ENCODE peak calls at places on chromosomes 1 and 21, in six cellular contexts. Z is GM23338, D is K562, L is GM12878, E is HepG2, K is H1. H is an unnamed sample.
A peak's percentile ranks its signal among the peaks of the same experiment; 100 is the strongest.

GRCh38 chr1:182507685-182508084 is 57.7 kb downstream of the RGSL1 start:
- DNase-seq in Z (no peak), D (no peak), L (no peak), E (no peak), K (no peak), H (no peak)

GRCh38 chr1:30407862-30408580 is 315.4 kb downstream of the MATN1 start:
- DNase-seq in Z (no peak), D (no peak), L (no peak), E (no peak), K (no peak), H (no peak)

GRCh38 chr1:227940791-227941241 is 6.9 kb downstream of the WNT9A start:
- DNase-seq in Z (no peak), D (no peak), L (no peak), E (no peak), K (no peak), H (no peak)

GRCh38 chr1:6634278-6635052 is 9.8 kb downstream of the THAP3 start:
- DNase-seq in Z (peak; percentile 75), D (peak; percentile 56), L (no peak), E (peak; percentile 40), K (no peak), H (peak; percentile 75)

GRCh38 chr1:34776911-34777310 is 4.1 kb upstream of the GJB3 start:
- DNase-seq in Z (no peak), D (no peak), L (no peak), E (no peak), K (no peak), H (no peak)

GRCh38 chr1:150888727-150889126 is 1.8 kb downstream of the CTXND2 start:
- DNase-seq in Z (no peak), D (no peak), L (no peak), E (no peak), K (no peak), H (no peak)

GRCh38 chr1:192445849-192446489 is 129.2 kb downstream of the RGS21 start:
- DNase-seq in Z (peak; percentile 56), D (peak; percentile 36), L (no peak), E (peak; percentile 7), K (no peak), H (peak; percentile 29)

GRCh38 chr1:24694380-24694843 is 50.8 kb upstream of the CLIC4 start:
- DNase-seq in Z (no peak), D (no peak), L (peak; percentile 79), E (no peak), K (no peak), H (no peak)

GRCh38 chr1:19651141-19651737 is 7.1 kb downstream of the NBL1 start:
- DNase-seq in Z (peak; percentile 74), D (peak; percentile 81), L (no peak), E (peak; percentile 24), K (no peak), H (peak; percentile 68)

GRCh38 chr1:30522031-30523004 is 201.1 kb downstream of the MATN1 start:
- DNase-seq in Z (no peak), D (no peak), L (no peak), E (no peak), K (no peak), H (no peak)

GRCh38 chr1:203402609-203403337 is 51.9 kb upstream of the FMOD start:
- DNase-seq in Z (no peak), D (no peak), L (no peak), E (no peak), K (no peak), H (no peak)

GRCh38 chr1:93448983-93449805 is 1.3 kb downstream of the FNBP1L start:
- DNase-seq in Z (peak; percentile 84), D (no peak), L (no peak), E (peak; percentile 12), K (no peak), H (peak; percentile 77)

GRCh38 chr1:47031059-47031458 is 7.6 kb downstream of the CYP4X1 start:
- DNase-seq in Z (no peak), D (no peak), L (no peak), E (no peak), K (no peak), H (no peak)

GRCh38 chr21:45420061-45420521 is 15.1 kb downstream of the COL18A1 start:
- DNase-seq in Z (no peak), D (no peak), L (no peak), E (no peak), K (no peak), H (no peak)

GRCh38 chr1:30706528-30706927 is 16.9 kb downstream of the MATN1 start:
- DNase-seq in Z (no peak), D (no peak), L (no peak), E (no peak), K (no peak), H (no peak)

GRCh38 chr21:42220138-42220701 is 1.3 kb downstream of the ABCG1 start:
- DNase-seq in Z (peak; percentile 83), D (no peak), L (no peak), E (peak; percentile 39), K (no peak), H (no peak)

GRCh38 chr1:20578062-20578461 is 10.8 kb upstream of the CDA start:
- DNase-seq in Z (no peak), D (no peak), L (no peak), E (no peak), K (no peak), H (no peak)

GRCh38 chr1:204503122-204503912 is 8.7 kb upstream of the PIK3C2B start:
- DNase-seq in Z (peak; percentile 87), D (peak; percentile 42), L (no peak), E (peak; percentile 67), K (no peak), H (no peak)

GRCh38 chr1:31615414-31615813 is 2.1 kb upstream of the HCRTR1 start:
- DNase-seq in Z (no peak), D (no peak), L (no peak), E (no peak), K (no peak), H (no peak)

GRCh38 chr1:211735208-211736170 is 60.1 kb upstream of the NEK2 start:
- DNase-seq in Z (no peak), D (peak; percentile 66), L (no peak), E (peak; percentile 17), K (no peak), H (no peak)

GRCh38 chr1:221858758-221859157 is 116.9 kb upstream of the DUSP10 start:
- DNase-seq in Z (no peak), D (no peak), L (no peak), E (no peak), K (no peak), H (no peak)

GRCh38 chr1:20037877-20038276 is 32.1 kb upstream of the PLA2G5 start:
- DNase-seq in Z (peak; percentile 3), D (no peak), L (peak; percentile 24), E (no peak), K (no peak), H (peak; percentile 10)

GRCh38 chr1:15523104-15523921 is 702 bp downstream of the CASP9 start:
- DNase-seq in Z (no peak), D (no peak), L (no peak), E (no peak), K (no peak), H (no peak)

GRCh38 chr1:55611123-55611522 is 396.0 kb upstream of the USP24 start:
- DNase-seq in Z (no peak), D (no peak), L (no peak), E (no peak), K (no peak), H (no peak)

GRCh38 chr21:41133896-41134522 is 34.0 kb upstream of the BACE2 start:
- DNase-seq in Z (peak; percentile 62), D (peak; percentile 65), L (no peak), E (peak; percentile 49), K (no peak), H (no peak)

GRCh38 chr1:209527993-209528392 is 55.5 kb upstream of the CAMK1G start:
- DNase-seq in Z (no peak), D (no peak), L (no peak), E (peak; percentile 6), K (no peak), H (no peak)

GRCh38 chr1:59803458-59804038 is 11.2 kb upstream of the HOOK1 start:
- DNase-seq in Z (no peak), D (no peak), L (no peak), E (no peak), K (no peak), H (no peak)
- TF ChIP-seq CREB1 in Z (no peak), D (no peak), L (no peak), E (no peak), K (no peak), H (no peak)

DNA sequence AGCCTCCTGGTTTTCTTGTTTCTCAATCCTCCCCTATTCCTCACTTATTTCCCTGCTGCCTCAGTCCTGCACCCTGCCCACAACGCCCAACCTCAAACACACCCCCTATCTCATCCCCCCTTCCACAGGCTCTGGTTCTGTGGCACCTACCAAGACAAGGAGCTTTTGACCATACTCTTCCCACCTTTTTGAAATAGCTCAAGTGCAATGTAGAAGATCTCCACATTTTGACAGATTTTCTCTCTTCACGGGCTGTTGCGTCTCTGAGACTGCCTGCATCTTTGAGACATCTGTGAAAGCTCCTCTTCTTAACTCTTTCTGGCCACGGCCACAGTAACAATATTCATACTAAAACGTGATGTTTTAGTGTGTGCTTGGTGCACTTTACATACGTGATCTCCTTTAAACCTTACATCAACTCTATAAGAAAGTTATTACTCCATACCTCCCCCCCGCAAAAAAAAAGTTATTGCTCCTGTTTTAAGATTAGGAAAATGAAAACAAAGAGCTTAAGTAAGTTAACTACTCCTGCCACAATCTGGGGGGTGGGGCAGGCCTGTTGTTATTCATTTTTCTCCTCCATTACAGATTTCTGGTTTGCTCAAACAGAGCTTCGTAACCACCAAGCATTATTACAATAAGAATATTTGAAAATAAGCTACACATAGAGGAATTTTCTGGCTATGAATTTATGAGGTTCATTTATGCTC is 1.8 kb upstream of the SERBP1 start:
- DNase-seq in Z (peak; percentile 38), D (peak; percentile 31), L (no peak), E (no peak), K (no peak), H (no peak)
- TF ChIP-seq CREB1 in Z (no peak), D (no peak), L (no peak), E (no peak), K (no peak), H (no peak)

DNA sequence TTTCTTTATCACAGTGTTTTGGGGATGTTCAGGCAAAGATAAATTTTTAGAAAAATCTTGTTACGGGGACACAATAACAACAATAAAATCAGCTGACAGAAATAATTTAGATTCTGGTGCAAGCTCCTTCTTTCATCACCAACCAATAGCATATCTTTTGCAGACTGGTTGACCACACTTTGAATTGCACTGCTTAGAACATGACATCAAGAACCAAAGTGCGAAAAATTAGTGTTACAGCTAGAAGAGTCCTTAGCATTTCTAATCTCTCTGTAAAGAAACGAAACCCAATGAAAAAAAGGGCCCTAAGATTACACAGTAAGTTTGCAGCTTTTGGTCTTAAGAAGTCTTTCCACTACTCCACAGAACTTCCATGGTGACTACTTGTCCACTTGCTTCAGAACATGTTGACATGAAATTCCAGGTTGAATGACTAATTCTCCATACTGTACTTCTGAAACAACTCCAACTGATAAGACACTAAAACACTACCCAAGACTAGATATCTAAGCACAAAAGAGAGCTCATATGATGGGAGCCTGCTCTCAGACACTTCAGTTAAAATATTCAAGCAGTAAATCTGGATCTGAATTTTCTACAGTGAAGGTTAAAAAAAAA is 31.3 kb downstream of the XKR8 start:
- DNase-seq in Z (no peak), D (no peak), L (no peak), E (no peak), K (no peak), H (no peak)
- TF ChIP-seq CREB1 in Z (no peak), D (no peak), L (no peak), E (no peak), K (no peak), H (no peak)

GRCh38 chr21:29187939-29188338 is 57.5 kb downstream of the MAP3K7CL start:
- DNase-seq in Z (no peak), D (no peak), L (no peak), E (peak; percentile 66), K (no peak), H (no peak)
- TF ChIP-seq CREB1 in Z (no peak), D (no peak), L (no peak), E (no peak), K (no peak), H (no peak)